ENCODE peak calls at places on chromosomes 12 and 14, in four cellular contexts. J, H, S and P are unnamed samples.

GRCh38 chr12:67651380-67651695 is 2.8 kb downstream of the DYRK2 start:
- DNase-seq in H (peak), J (peak), S (no peak), P (no peak)

GRCh38 chr14:51581017-51581881 is 70.5 kb upstream of the FRMD6 start:
- DNase-seq in S (no peak), H (peak), J (no peak), P (no peak)

GRCh38 chr12:12788131-12788530 is 2.7 kb downstream of the APOLD1 start:
- DNase-seq in J (no peak), H (no peak), S (no peak), P (no peak)

GRCh38 chr12:5665615-5666014 is 233.7 kb downstream of the NTF3 start:
- DNase-seq in S (no peak), H (no peak), J (no peak), P (no peak)

GRCh38 chr14:72943876-72944430 is 17.7 kb downstream of the DCAF4 start:
- DNase-seq in H (no peak), S (no peak), J (no peak), P (no peak)

GRCh38 chr12:19744760-19745218 is 305.5 kb downstream of the AEBP2 start:
- DNase-seq in S (no peak), J (no peak), H (peak), P (no peak)

GRCh38 chr14:92040431-92041040 is 677 bp upstream of the TRIP11 start:
- DNase-seq in S (no peak), H (peak), J (peak), P (no peak)

GRCh38 chr14:103391048-103391447 is 5.8 kb downstream of the MARK3 start:
- DNase-seq in J (peak), H (peak), S (no peak), P (no peak)

GRCh38 chr12:69027411-69027811 is 94.4 kb upstream of the CPM start:
- DNase-seq in J (no peak), S (no peak), H (no peak), P (no peak)

GRCh38 chr12:34597548-34598351 is 575.5 kb downstream of the ALG10 start:
- DNase-seq in S (peak), H (no peak), J (no peak), P (no peak)

GRCh38 chr12:98838282-98838681 is 193.2 kb downstream of the APAF1 start:
- DNase-seq in J (no peak), S (no peak), H (peak), P (no peak)

GRCh38 chr14:79256311-79256879 is 954.9 kb downstream of the DIO2 start:
- DNase-seq in S (no peak), H (no peak), J (no peak), P (no peak)

GRCh38 chr14:46580941-46581671 is 70.5 kb downstream of the RPL10L start:
- DNase-seq in H (peak), J (peak), S (peak), P (peak)

GRCh38 chr12:5840900-5841299 is 104.2 kb downstream of the ANO2 start:
- DNase-seq in S (no peak), J (no peak), H (no peak), P (no peak)

GRCh38 chr14:34043627-34044372 is 92.9 kb upstream of the EGLN3 start:
- DNase-seq in H (peak), J (peak), S (peak), P (no peak)

GRCh38 chr12:93591137-93591868 is 18.8 kb downstream of the SOCS2 start:
- DNase-seq in J (no peak), H (peak), S (peak), P (no peak)

GRCh38 chr12:28933864-28934527 is 215.1 kb upstream of the FAR2 start:
- DNase-seq in J (no peak), H (no peak), S (no peak), P (no peak)

GRCh38 chr14:92546347-92547053 is 32.9 kb downstream of the RIN3 start:
- DNase-seq in J (no peak), H (peak), S (no peak), P (no peak)

GRCh38 chr12:92614502-92614901 is 88.3 kb upstream of the PLEKHG7 start:
- DNase-seq in S (no peak), J (no peak), H (no peak), P (no peak)

GRCh38 chr12:21989819-21990412 is 48.7 kb upstream of the ABCC9 start:
- DNase-seq in S (no peak), J (peak), H (peak), P (no peak)
- TF ChIP-seq PHF8 in S (no peak), J (no peak), H (no peak), P (no peak)

GRCh38 chr12:76247992-76248391 is 100.2 kb downstream of the BBS10 start:
- DNase-seq in J (no peak), S (no peak), H (no peak), P (no peak)
- TF ChIP-seq PHF8 in J (no peak), S (no peak), H (no peak), P (no peak)

GRCh38 chr12:1644523-1645438 is 15.8 kb downstream of the WNT5B start:
- DNase-seq in S (no peak), H (no peak), J (no peak), P (no peak)
- TF ChIP-seq PHF8 in S (no peak), H (no peak), J (no peak), P (no peak)

GRCh38 chr14:67680121-67680602 is 5.7 kb upstream of the VTI1B start:
- DNase-seq in S (peak), J (no peak), H (peak), P (no peak)
- TF ChIP-seq PHF8 in S (no peak), J (no peak), H (no peak), P (no peak)

GRCh38 chr12:15714256-15714655 is 74.9 kb downstream of the EPS8 start:
- DNase-seq in S (no peak), J (no peak), H (no peak), P (no peak)

GRCh38 chr12:15709524-15709923 is 79.7 kb downstream of the EPS8 start:
- DNase-seq in S (no peak), J (no peak), H (no peak), P (no peak)

GRCh38 chr12:15712823-15713663 is 76.1 kb downstream of the EPS8 start:
- DNase-seq in S (no peak), H (peak), J (peak), P (no peak)

GRCh38 chr12:15710860-15711510 is 78.2 kb downstream of the EPS8 start:
- DNase-seq in H (no peak), S (no peak), J (no peak), P (no peak)

GRCh38 chr12:15712160-15712559 is 77.0 kb downstream of the EPS8 start:
- DNase-seq in S (no peak), H (no peak), J (no peak), P (no peak)
- TF ChIP-seq PHF8 in S (no peak), H (no peak), J (no peak), P (no peak)

GRCh38 chr14:100159107-100159864 is at the start of gene DEGS2:
- DNase-seq in J (no peak), S (peak), H (peak), P (no peak)
- TF ChIP-seq PHF8 in J (no peak), S (no peak), H (no peak), P (no peak)

DNA sequence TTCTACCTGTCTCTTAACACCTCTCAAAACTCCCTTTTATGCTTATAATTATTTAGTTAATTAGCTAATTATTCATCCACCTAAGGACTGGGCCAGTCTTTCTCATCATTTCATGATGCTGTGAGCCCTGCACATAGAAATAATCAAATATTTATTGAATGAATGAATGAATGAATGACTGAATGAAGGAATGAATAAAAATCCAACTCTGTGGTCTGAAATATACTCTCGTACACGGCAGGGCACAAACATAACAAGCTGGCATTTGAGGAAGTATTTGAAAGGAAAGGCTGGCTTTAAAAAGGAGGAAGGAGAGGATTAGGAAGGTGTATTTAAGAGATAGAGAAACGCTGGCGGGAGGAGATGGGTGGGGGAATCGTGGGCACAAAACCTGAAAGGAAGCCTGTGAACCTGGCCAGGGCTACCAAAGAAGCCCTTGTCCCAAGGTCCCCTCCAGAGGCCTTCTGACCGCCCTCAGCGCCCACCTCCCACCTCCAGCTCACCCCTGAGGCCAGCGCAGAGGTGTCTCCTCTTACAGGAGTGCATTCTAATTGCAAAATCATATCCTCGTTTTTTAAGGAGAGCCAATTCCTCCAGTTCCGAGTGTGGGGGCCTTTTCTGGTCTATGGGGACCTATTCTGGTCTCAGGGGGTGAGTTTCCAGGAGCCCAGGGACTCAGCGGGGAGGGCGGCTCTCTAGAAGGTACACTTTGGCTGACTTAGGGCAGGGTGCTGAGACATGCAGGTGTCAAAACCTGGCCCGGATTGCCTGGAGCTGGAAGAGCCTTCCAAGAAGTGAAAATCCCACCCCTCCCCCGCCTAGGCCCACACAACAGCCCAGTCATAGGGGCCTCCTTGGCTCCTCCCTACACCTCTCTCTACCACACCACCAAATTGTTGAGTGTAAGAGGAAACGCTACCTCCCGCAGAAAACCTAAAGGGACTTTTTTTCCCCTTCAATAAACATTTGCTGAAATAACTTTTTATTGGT is 8.7 kb upstream of the JDP2 start:
- DNase-seq in S (peak), J (no peak), H (peak), P (peak)
- TF ChIP-seq PHF8 in S (no peak), J (no peak), H (no peak), P (no peak)

DNA sequence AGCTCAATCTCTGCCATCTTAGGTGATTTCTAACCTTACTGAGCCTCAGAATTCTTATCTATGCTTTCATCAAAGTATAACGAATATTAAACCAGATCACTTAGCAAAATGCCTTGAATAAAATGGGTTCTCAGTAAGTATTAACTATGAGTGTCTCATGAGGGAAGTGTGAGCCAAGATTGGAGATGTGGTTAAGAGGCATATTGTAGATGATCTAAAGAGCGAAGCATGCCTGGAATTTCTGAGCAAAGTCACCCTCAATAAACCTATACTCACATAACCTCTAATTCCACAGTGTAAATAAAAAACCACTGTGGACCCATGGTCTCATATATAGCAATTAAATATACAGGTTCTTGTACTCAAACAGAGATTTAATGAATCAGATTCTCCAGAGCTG is 193.1 kb upstream of the FSCB start:
- DNase-seq in H (no peak), J (no peak), S (no peak), P (no peak)
- TF ChIP-seq PHF8 in H (no peak), J (no peak), S (no peak), P (no peak)